ENCODE peak calls at places on chromosomes 4 and X, in seven cellular contexts. M is GM23338; F is lower lobe of right lung; Q is left ventricle myocardium inferior; J is CD8-positive, alpha-beta T cell; P is OCI-LY7; Z is right cardiac atrium. H is an unnamed sample.

GRCh38 chr4:101258782-101259353 is 88.5 kb downstream of the PPP3CA start:
- DNase-seq in M (no peak), F (no peak), Q (no peak), J (no peak), P (no peak), Z (no peak), H (no peak)

GRCh38 chr4:98506462-98507132 is 151.8 kb downstream of the TSPAN5 start:
- DNase-seq in M (peak; percentile 76), F (no peak), Q (no peak), J (no peak), P (no peak), Z (no peak), H (no peak)

GRCh38 chrX:42485621-42486020 is 292.3 kb downstream of the PPP1R2C start:
- DNase-seq in M (no peak), F (no peak), Q (no peak), J (no peak), P (no peak), Z (no peak), H (no peak)

GRCh38 chrX:101260435-101260834 is 30.7 kb downstream of the TAF7L start:
- DNase-seq in M (peak; percentile 52), F (no peak), Q (no peak), J (no peak), P (peak; percentile 40), Z (no peak), H (no peak)

GRCh38 chrX:30643313-30643821 is 9.9 kb upstream of the GK start:
- DNase-seq in M (no peak), F (no peak), Q (no peak), J (no peak), P (no peak), Z (no peak), H (no peak)

GRCh38 chr4:141047228-141047884 is 85.9 kb downstream of the RNF150 start:
- DNase-seq in M (no peak), F (no peak), Q (no peak), J (no peak), P (no peak), Z (no peak), H (no peak)

GRCh38 chr4:3294401-3295241 is 1.8 kb downstream of the RGS12 start:
- DNase-seq in M (no peak), F (no peak), Q (no peak), J (no peak), P (no peak), Z (no peak), H (peak; percentile 50)

GRCh38 chrX:74225111-74225510 is 78.9 kb upstream of the ZCCHC13 start:
- DNase-seq in M (no peak), F (no peak), Q (no peak), J (no peak), P (no peak), Z (no peak), H (no peak)

GRCh38 chr4:169399976-169400767 is 129.4 kb upstream of the SH3RF1 start:
- DNase-seq in M (no peak), F (no peak), Q (no peak), J (no peak), P (no peak), Z (no peak), H (no peak)

GRCh38 chrX:13717697-13718483 is 16.5 kb downstream of the TRAPPC2 start:
- DNase-seq in M (no peak), F (no peak), Q (peak; percentile 22), J (no peak), P (no peak), Z (peak; percentile 74), H (peak; percentile 53)

GRCh38 chr4:8940792-8941491 is 69.3 kb upstream of the HMX1 start:
- DNase-seq in M (peak; percentile 73), F (no peak), Q (no peak), J (no peak), P (no peak), Z (no peak), H (no peak)

GRCh38 chrX:134396174-134396573 is 63.8 kb upstream of the HPRT1 start:
- DNase-seq in M (peak; percentile 12), F (no peak), Q (no peak), J (no peak), P (peak; percentile 8), Z (no peak), H (no peak)

GRCh38 chr4:98363431-98363830 is 102.2 kb downstream of the RAP1GDS1 start:
- DNase-seq in M (no peak), F (no peak), Q (no peak), J (no peak), P (no peak), Z (no peak), H (no peak)

GRCh38 chrX:77087529-77088169 is 359.5 kb upstream of the FGF16 start:
- DNase-seq in M (no peak), F (no peak), Q (no peak), J (no peak), P (no peak), Z (no peak), H (peak; percentile 48)

GRCh38 chrX:275967-276587 is 5.1 kb upstream of the PLCXD1 start:
- DNase-seq in M (peak; percentile 90), F (peak; percentile 92), Q (peak; percentile 81), J (peak; percentile 44), P (no peak), Z (peak; percentile 93), H (peak; percentile 84)

GRCh38 chr4:818106-818921 is 7.6 kb downstream of the CPLX1 start:
- DNase-seq in M (no peak), F (no peak), Q (no peak), J (no peak), P (no peak), Z (no peak), H (no peak)

GRCh38 chrX:102624105-102624504 is 24.8 kb downstream of the ARMCX5 start:
- DNase-seq in M (no peak), F (no peak), Q (no peak), J (no peak), P (no peak), Z (peak; percentile 36), H (no peak)

GRCh38 chrX:67714004-67714403 is 170.2 kb downstream of the AR start:
- DNase-seq in M (no peak), F (no peak), Q (no peak), J (no peak), P (no peak), Z (no peak), H (no peak)

GRCh38 chr4:153113838-153114105 is 90.5 kb upstream of the TRIM2 start:
- DNase-seq in M (no peak), F (no peak), Q (no peak), J (no peak), P (no peak), Z (no peak), H (no peak)

GRCh38 chr4:147589586-147589985 is 27.6 kb upstream of the TMEM184C start:
- DNase-seq in M (no peak), F (no peak), Q (no peak), J (no peak), P (no peak), Z (no peak), H (no peak)

GRCh38 chr4:3746701-3747581 is 19.2 kb upstream of the ADRA2C start:
- DNase-seq in M (no peak), F (no peak), Q (no peak), J (no peak), P (no peak), Z (peak; percentile 14), H (no peak)

GRCh38 chr4:135838889-135839288 is 1637.3 kb upstream of the PABPC4L start:
- DNase-seq in M (peak; percentile 40), F (no peak), Q (no peak), J (no peak), P (no peak), Z (no peak), H (no peak)

GRCh38 chr4:42607011-42607726 is 49.7 kb downstream of the ATP8A1 start:
- DNase-seq in M (no peak), F (no peak), Q (no peak), J (no peak), P (no peak), Z (no peak), H (no peak)

GRCh38 chr4:42612898-42613297 is 44.0 kb downstream of the ATP8A1 start:
- DNase-seq in M (no peak), F (no peak), Q (no peak), J (no peak), P (no peak), Z (no peak), H (no peak)

GRCh38 chr4:42609051-42609450 is 47.9 kb downstream of the ATP8A1 start:
- DNase-seq in M (no peak), F (no peak), Q (no peak), J (no peak), P (no peak), Z (no peak), H (no peak)

GRCh38 chr4:42608551-42608950 is 48.4 kb downstream of the ATP8A1 start:
- DNase-seq in M (no peak), F (no peak), Q (no peak), J (no peak), P (no peak), Z (no peak), H (no peak)

GRCh38 chr4:42610941-42611340 is 46.0 kb downstream of the ATP8A1 start:
- DNase-seq in M (no peak), F (no peak), Q (no peak), J (no peak), P (no peak), Z (no peak), H (no peak)
- H3K27ac ChIP-seq in M (no peak overlapping the region), F (no peak overlapping the region), Q (peak overlapping the region; percentile 72), J (no peak overlapping the region), P (no peak overlapping the region), Z (no peak overlapping the region), H (no peak overlapping the region)

DNA sequence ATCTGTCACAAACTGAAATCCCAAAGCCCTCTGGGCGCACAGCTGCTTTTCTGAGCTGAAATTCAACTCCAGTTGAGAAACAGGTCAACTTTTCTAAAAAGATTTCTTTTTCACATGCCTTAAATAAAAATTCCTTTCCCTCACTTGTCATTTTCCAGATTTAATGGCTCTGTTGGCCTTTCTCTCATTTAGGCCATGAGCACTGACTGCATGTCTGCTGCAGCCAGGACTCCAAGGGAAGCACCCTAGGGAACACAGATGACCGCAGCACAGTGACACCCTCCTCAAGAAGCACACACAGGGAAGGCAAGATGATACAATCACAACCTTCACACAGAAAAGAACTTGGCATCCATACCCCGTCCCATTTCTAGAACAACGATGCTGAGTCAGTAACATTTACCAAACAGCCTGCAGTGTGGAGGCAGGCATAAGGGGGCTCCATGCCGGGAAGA is 34.2 kb downstream of the AFAP1 start:
- DNase-seq in M (no peak), F (no peak), Q (no peak), J (no peak), P (no peak), Z (no peak), H (no peak)
- H3K4me1 ChIP-seq in M (peaks cover 84% of the 10 kb centered on the region), F (peaks cover 21% of the 10 kb centered on the region), Q (peaks cover 74% of the 10 kb centered on the region), J (peaks cover 12% of the 10 kb centered on the region), P (peaks cover 17% of the 10 kb centered on the region), Z (peaks cover 23% of the 10 kb centered on the region), H (peaks cover 8% of the 10 kb centered on the region)

GRCh38 chr4:163663454-163664225 is 169.2 kb downstream of the TMA16 start:
- DNase-seq in M (no peak), F (no peak), Q (no peak), J (no peak), P (peak; percentile 93), Z (peak; percentile 21), H (no peak)
- H3K27ac ChIP-seq in M (no peak overlapping the region), F (no peak overlapping the region), Q (no peak overlapping the region), J (no peak overlapping the region), P (peak overlapping the region; percentile 99), Z (no peak overlapping the region), H (no peak overlapping the region)

DNA sequence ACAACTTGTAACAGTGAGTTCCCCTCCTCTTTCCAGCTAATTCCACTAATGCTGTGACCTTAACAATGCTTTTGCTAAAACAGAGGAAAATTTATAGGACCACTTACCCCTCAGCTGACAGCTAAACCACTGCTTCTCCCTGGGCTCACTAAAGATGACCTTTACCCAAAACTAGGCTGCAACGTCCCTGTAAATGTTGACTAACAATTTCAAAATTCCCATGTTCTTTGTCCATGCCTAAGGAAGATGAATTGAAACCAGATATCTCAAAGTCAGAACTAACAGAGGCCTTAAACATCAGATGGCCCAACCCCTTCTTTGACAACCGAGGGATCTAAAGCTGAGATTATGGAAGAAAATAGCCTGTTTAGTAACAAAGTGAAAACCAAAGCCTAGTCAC is 32.5 kb downstream of the AFAP1 start:
- DNase-seq in M (no peak), F (no peak), Q (no peak), J (no peak), P (no peak), Z (no peak), H (no peak)
- H3K4me1 ChIP-seq in M (peaks cover 84% of the 10 kb centered on the region), F (peaks cover 27% of the 10 kb centered on the region), Q (peaks cover 70% of the 10 kb centered on the region), J (peaks cover 12% of the 10 kb centered on the region), P (peaks cover 17% of the 10 kb centered on the region), Z (peaks cover 24% of the 10 kb centered on the region), H (peaks cover 5% of the 10 kb centered on the region)

H was measured in aorta.